ENCODE peak calls at places on chromosomes 12 and 14, in four cellular contexts. C is GM13976, F is GM20000, H is coronary artery. U is an unnamed sample.

GRCh38 chr14:20986811-20987210 is 3.0 kb upstream of the METTL17 start:
- DNase-seq in C (no peak), F (no peak), H (no peak), U (no peak)

GRCh38 chr12:13347241-13348043 is 150.9 kb downstream of the EMP1 start:
- DNase-seq in C (no peak), F (no peak), H (no peak), U (no peak)

GRCh38 chr12:124767075-124767821 is 96.4 kb downstream of the SCARB1 start:
- DNase-seq in C (peak), F (peak), H (no peak), U (peak)

GRCh38 chr14:95272057-95272456 is 47.7 kb downstream of the CLMN start:
- DNase-seq in C (no peak), F (no peak), H (peak), U (no peak)

GRCh38 chr12:124334266-124334665 is 39.4 kb downstream of the RFLNA start:
- DNase-seq in C (no peak), F (no peak), H (no peak), U (no peak)

GRCh38 chr12:106223485-106224391 is 24.1 kb downstream of the CKAP4 start:
- DNase-seq in C (peak), F (peak), H (peak), U (no peak)

GRCh38 chr12:42469355-42470006 is 120.1 kb downstream of the PRICKLE1 start:
- DNase-seq in C (peak), F (peak), H (no peak), U (peak)

GRCh38 chr12:93098077-93098476 is 169.0 kb upstream of the EEA1 start:
- DNase-seq in C (no peak), F (peak), H (no peak), U (peak)

GRCh38 chr12:20549115-20549719 is 145.9 kb upstream of the SLCO1C1 start:
- DNase-seq in C (no peak), F (no peak), H (no peak), U (no peak)

GRCh38 chr14:26702721-26703250 is 105.0 kb upstream of the NOVA1 start:
- DNase-seq in C (no peak), F (no peak), H (no peak), U (no peak)

GRCh38 chr14:48575772-48576171 is 900.4 kb upstream of the MDGA2 start:
- DNase-seq in C (no peak), F (no peak), H (no peak), U (no peak)

GRCh38 chr14:105056303-105056831 is 8.9 kb downstream of the GPR132 start:
- DNase-seq in C (no peak), F (no peak), H (no peak), U (no peak)

GRCh38 chr12:53499261-53500118 is at the start of gene MAP3K12:
- DNase-seq in C (peak), F (peak), H (no peak), U (peak)

GRCh38 chr12:117204146-117204545 is 13.9 kb upstream of the FBXO21 start:
- DNase-seq in C (no peak), F (no peak), H (no peak), U (no peak)

GRCh38 chr12:123075092-123075491 is 75.8 kb downstream of the PITPNM2 start:
- DNase-seq in C (no peak), F (no peak), H (no peak), U (no peak)

GRCh38 chr12:93852067-93852466 is 174.9 kb downstream of the CRADD start:
- DNase-seq in C (no peak), F (no peak), H (no peak), U (no peak)

GRCh38 chr12:116277393-116278258 is at the start of gene MED13L:
- DNase-seq in C (peak), F (peak), H (peak), U (peak)

GRCh38 chr12:40733871-40734270 is 41.6 kb downstream of the CNTN1 start:
- DNase-seq in C (no peak), F (no peak), H (no peak), U (no peak)

GRCh38 chr12:79997115-79997805 is 62.4 kb upstream of the PPP1R12A start:
- DNase-seq in C (peak), F (peak), H (no peak), U (peak)

GRCh38 chr12:6551496-6552139 is 4.2 kb downstream of the IFFO1 start:
- DNase-seq in C (no peak), F (no peak), H (peak), U (no peak)

GRCh38 chr14:94485944-94486841 is 10.2 kb upstream of the SERPINA9 start:
- DNase-seq in C (peak), F (peak), H (no peak), U (peak)

U was measured in GM06990.